ENCODE peak calls at places on chromosomes 7 and 10, in ten cellular contexts. J is pancreas, F is transverse colon, B is A549, D is GM12864, I is kidney, H is OCI-LY7, E is AG04450, X is sigmoid colon, T is fibroblast of the aortic adventitia. V is an unnamed sample.

GRCh38 chr10:58438340-58438739 is 53.1 kb downstream of the TFAM start:
- DNase-seq in H (no peak), I (no peak), B (no peak), T (peak), X (no peak), D (no peak), J (no peak), F (no peak), E (no peak), V (no peak)

GRCh38 chr10:86663046-86663345 is 5.3 kb upstream of the LDB3 start:
- DNase-seq in F (no peak), H (no peak), E (no peak), D (no peak), T (no peak), B (no peak), J (no peak), I (peak), X (no peak), V (peak)

GRCh38 chr10:98430427-98430826 is 15.4 kb upstream of the PYROXD2 start:
- DNase-seq in T (no peak), B (no peak), F (no peak), I (no peak), E (no peak), J (no peak), H (no peak), X (no peak), D (no peak), V (no peak)

GRCh38 chr10:82981137-82981723 is 1106.2 kb downstream of the NRG3 start:
- DNase-seq in D (no peak), I (no peak), T (peak), F (no peak), J (no peak), B (no peak), E (peak), H (no peak), X (no peak), V (no peak)

GRCh38 chr7:98877146-98877545 is 1.2 kb upstream of the TRRAP start:
- DNase-seq in D (no peak), I (no peak), E (no peak), H (no peak), J (no peak), T (no peak), F (no peak), X (no peak), B (no peak), V (no peak)

GRCh38 chr10:62763155-62763554 is 41.4 kb upstream of the ADO start:
- DNase-seq in X (no peak), D (no peak), T (peak), B (no peak), F (no peak), J (no peak), E (no peak), I (no peak), H (no peak), V (no peak)

GRCh38 chr7:52161483-52161882 is 844.9 kb upstream of the COBL start:
- DNase-seq in D (no peak), I (no peak), J (no peak), B (no peak), H (no peak), F (no peak), X (no peak), T (no peak), E (no peak), V (no peak)

GRCh38 chr10:27197980-27198645 is 42.5 kb downstream of the ACBD5 start:
- DNase-seq in E (no peak), J (no peak), T (peak), I (no peak), F (no peak), X (no peak), H (no peak), B (no peak), D (no peak), V (no peak)

GRCh38 chr10:117132751-117133231 is 5.3 kb downstream of the VAX1 start:
- DNase-seq in J (no peak), I (no peak), D (no peak), X (no peak), H (no peak), F (no peak), E (no peak), T (no peak), B (no peak), V (peak)

GRCh38 chr10:100969175-100970075 is at the start of gene SEMA4G:
- DNase-seq in T (peak), I (peak), D (no peak), F (peak), H (peak), E (no peak), X (peak), B (peak), J (peak), V (peak)

GRCh38 chr10:79159785-79160184 is 91.0 kb downstream of the ZMIZ1 start:
- DNase-seq in I (no peak), B (no peak), J (no peak), H (no peak), E (no peak), X (peak), D (no peak), F (no peak), T (peak), V (no peak)

GRCh38 chr10:209357-209756 is 74.1 kb downstream of the ZMYND11 start:
- DNase-seq in F (no peak), X (no peak), E (no peak), H (no peak), J (no peak), D (no peak), I (no peak), T (peak), B (no peak), V (no peak)

GRCh38 chr7:155868955-155869783 is 56.9 kb upstream of the SHH start:
- DNase-seq in H (no peak), X (peak), J (no peak), I (no peak), F (no peak), B (no peak), T (no peak), E (no peak), D (no peak), V (no peak)

GRCh38 chr7:128121731-128122576 is 90.7 kb upstream of the LRRC4 start:
- DNase-seq in H (no peak), X (no peak), F (no peak), D (no peak), I (peak), J (no peak), E (no peak), T (peak), B (no peak), V (no peak)

GRCh38 chr7:5677538-5678294 is 103.7 kb downstream of the RNF216 start:
- DNase-seq in H (peak), T (peak), J (no peak), X (peak), F (peak), I (peak), B (peak), E (peak), D (no peak), V (peak)

GRCh38 chr7:39336457-39336856 is 229.7 kb upstream of the YAE1 start:
- DNase-seq in J (no peak), B (no peak), T (no peak), D (no peak), I (no peak), E (no peak), X (no peak), F (no peak), H (no peak), V (no peak)

GRCh38 chr7:158075633-158076001 is 512.0 kb downstream of the PTPRN2 start:
- DNase-seq in F (no peak), J (no peak), E (no peak), I (peak), B (no peak), D (no peak), X (no peak), H (no peak), T (no peak), V (peak)

GRCh38 chr10:26432938-26433337 is 5.2 kb upstream of the APBB1IP start:
- DNase-seq in T (peak), I (no peak), F (no peak), E (no peak), H (no peak), J (no peak), X (no peak), D (no peak), B (no peak), V (no peak)

GRCh38 chr7:91357929-91358328 is 93.7 kb downstream of the FZD1 start:
- DNase-seq in B (no peak), X (no peak), F (no peak), E (no peak), I (no peak), T (peak), D (no peak), H (no peak), J (no peak), V (no peak)

GRCh38 chr10:123007558-123008378 is 827 bp downstream of the IKZF5 start:
- DNase-seq in T (peak), D (peak), E (peak), I (no peak), B (peak), J (no peak), H (peak), F (peak), X (peak), V (peak)

GRCh38 chr10:124377101-124377500 is 41.6 kb downstream of the OAT start:
- DNase-seq in I (no peak), T (no peak), H (no peak), B (no peak), X (peak), J (no peak), D (no peak), E (no peak), F (no peak), V (peak)

GRCh38 chr10:43854042-43854441 is 205.4 kb upstream of the ZNF32 start:
- DNase-seq in X (no peak), B (no peak), J (no peak), H (no peak), I (no peak), F (no peak), E (no peak), D (no peak), T (no peak), V (no peak)

GRCh38 chr10:98321203-98321780 is 53.3 kb upstream of the LOXL4 start:
- DNase-seq in F (no peak), B (no peak), H (no peak), T (no peak), J (no peak), E (no peak), D (no peak), I (no peak), X (no peak), V (peak)

GRCh38 chr10:79178614-79179403 is 110.0 kb downstream of the ZMIZ1 start:
- DNase-seq in D (no peak), I (peak), E (peak), F (no peak), T (peak), B (no peak), J (no peak), H (no peak), X (peak), V (peak)

GRCh38 chr10:110321869-110322620 is 17.3 kb upstream of the SMNDC1 start:
- DNase-seq in J (no peak), T (no peak), B (no peak), F (no peak), H (no peak), X (no peak), E (no peak), D (no peak), I (no peak), V (no peak)

GRCh38 chr10:117533507-117534281 is 8.9 kb upstream of the EMX2 start:
- DNase-seq in D (no peak), E (no peak), T (no peak), J (no peak), I (no peak), X (peak), B (no peak), F (no peak), H (no peak), V (no peak)

GRCh38 chr10:17805921-17806577 is 3.1 kb upstream of the MRC1 start:
- DNase-seq in T (no peak), E (no peak), H (peak), B (no peak), I (no peak), X (no peak), D (no peak), F (no peak), J (no peak), V (peak)

GRCh38 chr7:133401225-133401624 is 148.3 kb downstream of the EXOC4 start:
- DNase-seq in I (no peak), D (no peak), J (no peak), F (no peak), X (no peak), B (no peak), H (no peak), T (peak), E (no peak), V (no peak)

GRCh38 chr7:101096331-101096956 is 11.2 kb downstream of the TRIM56 start:
- DNase-seq in D (no peak), F (no peak), B (no peak), E (no peak), J (no peak), T (no peak), H (no peak), I (no peak), X (no peak), V (no peak)

GRCh38 chr10:80526742-80527141 is 11.0 kb upstream of the SH2D4B start:
- DNase-seq in X (no peak), D (no peak), F (no peak), I (no peak), J (no peak), B (no peak), E (no peak), T (no peak), H (no peak), V (no peak)

GRCh38 chr10:62196528-62196927 is 72.1 kb downstream of the RTKN2 start:
- DNase-seq in H (no peak), J (no peak), E (no peak), X (no peak), T (no peak), F (no peak), D (no peak), B (no peak), I (no peak), V (no peak)

GRCh38 chr10:7671121-7671520 is 4.4 kb upstream of the ITIH5 start:
- DNase-seq in F (no peak), H (no peak), T (no peak), X (no peak), J (no peak), D (no peak), B (no peak), I (no peak), E (no peak), V (no peak)

GRCh38 chr10:132058111-132058745 is 7.5 kb upstream of the JAKMIP3 start:
- DNase-seq in X (peak), J (no peak), D (no peak), I (no peak), F (no peak), E (no peak), T (no peak), H (no peak), B (no peak), V (peak)

GRCh38 chr10:94902080-94902479 is 36.4 kb upstream of the CYP2C9 start:
- DNase-seq in I (no peak), H (no peak), D (no peak), T (no peak), F (no peak), J (no peak), E (no peak), X (no peak), B (no peak), V (no peak)

DNA sequence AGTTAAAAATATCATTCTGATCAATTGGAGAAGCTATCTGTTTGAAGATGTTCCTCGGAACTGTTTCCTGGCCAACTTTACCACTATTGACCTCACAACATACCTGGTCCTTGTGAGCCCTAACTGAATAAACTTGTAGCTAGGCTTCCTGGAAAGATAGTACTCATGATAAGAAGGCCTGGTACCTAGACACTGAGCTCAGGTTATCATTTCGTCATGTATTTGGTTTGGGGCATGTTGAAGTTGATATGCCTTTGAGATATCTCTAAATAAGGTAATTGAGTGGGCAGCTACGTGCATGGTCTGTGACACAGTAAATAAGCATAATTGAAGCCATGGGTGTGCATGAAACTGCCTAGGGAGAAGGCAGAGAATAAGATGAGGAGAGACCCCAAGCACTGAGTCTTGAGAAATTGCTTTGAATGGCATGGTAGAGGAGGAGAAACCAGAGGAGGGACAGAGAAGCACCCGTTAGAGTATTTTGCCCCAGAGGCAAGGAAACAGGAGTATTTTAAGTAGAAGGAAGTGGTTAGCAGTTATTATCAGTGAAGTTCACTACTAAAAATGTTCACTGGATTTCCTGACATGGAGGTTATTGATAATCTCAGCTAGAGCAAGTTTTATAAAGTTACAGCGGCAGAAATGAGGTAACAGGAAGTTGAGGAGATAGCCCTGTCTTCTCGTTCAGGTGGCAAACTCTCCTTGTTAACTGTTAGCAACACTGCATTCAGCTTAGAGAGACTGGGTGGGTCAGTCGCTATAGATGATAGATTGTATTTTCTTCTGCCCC is 55.6 kb downstream of the CC2D2B start:
- DNase-seq in I (no peak), D (peak), T (no peak), H (peak), B (no peak), J (no peak), X (no peak), F (no peak), E (no peak), V (no peak)
- H3K4me3 ChIP-seq in I (no peak), D (no peak), T (no peak), H (peak), B (no peak), J (no peak), X (no peak), F (no peak), E (no peak), V (no peak)

DNA sequence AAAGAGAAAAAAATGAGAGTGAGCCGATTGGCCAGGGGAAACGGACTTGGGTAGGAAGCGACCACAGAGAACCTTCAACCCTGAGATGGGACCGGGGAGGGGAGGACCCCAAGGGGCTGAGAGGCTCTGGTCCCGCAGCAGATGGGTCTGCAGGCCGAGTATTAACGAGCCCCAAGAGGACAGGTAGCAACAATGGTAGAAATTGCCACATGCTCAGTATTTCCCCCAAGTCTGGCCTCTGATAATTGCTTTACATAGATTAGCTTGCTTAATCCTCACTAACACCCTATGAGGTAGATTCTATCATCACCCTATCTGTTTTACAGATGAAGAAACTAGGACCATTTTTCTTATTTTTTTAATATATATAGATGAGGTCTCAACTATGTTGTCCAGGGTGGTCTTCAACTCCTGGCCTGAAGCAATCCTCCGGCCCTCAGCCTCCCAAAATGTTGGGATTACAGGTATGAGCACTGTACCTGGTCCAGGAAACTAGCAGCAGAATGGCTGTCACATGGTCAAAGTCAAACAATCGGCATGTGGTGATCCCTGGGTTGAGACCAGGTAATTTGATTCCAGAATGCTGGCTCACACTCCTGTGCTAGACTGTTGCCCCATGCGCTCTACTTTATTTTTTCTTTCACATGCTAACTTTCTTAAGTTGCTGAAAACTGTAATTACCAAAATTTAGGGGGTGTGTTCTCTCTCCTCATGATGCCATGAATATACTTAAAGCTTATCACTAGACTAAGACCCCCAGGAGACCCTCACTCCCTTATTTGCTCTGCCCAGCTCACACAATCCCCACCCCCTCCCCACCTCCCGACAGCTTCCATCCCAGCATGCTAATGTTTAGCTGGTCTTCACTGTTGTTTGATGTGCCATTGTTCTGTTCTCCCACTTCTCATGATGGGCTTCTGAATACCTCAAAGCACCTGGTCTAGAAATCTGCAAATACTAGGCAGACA is 67.9 kb upstream of the AFAP1L2 start:
- DNase-seq in I (no peak), B (no peak), H (no peak), F (peak), E (no peak), J (no peak), X (no peak), T (no peak), D (no peak), V (peak)
- H3K4me3 ChIP-seq in I (no peak), B (no peak), H (no peak), F (no peak), E (no peak), J (no peak), X (no peak), T (no peak), D (no peak), V (no peak)

GRCh38 chr7:42930889-42931288 is 1.1 kb downstream of the PSMA2 start:
- DNase-seq in X (no peak), F (no peak), T (peak), J (no peak), I (no peak), H (no peak), E (no peak), D (no peak), B (no peak), V (no peak)

GRCh38 chr7:42932861-42933591 is 850 bp downstream of the MRPL32 start:
- DNase-seq in D (no peak), F (no peak), I (no peak), X (no peak), H (peak), E (no peak), B (no peak), J (no peak), T (peak), V (peak)

GRCh38 chr7:42931447-42931833 is 534 bp downstream of the PSMA2 start:
- DNase-seq in I (no peak), X (no peak), E (no peak), B (no peak), T (peak), F (no peak), D (no peak), J (no peak), H (peak), V (no peak)

GRCh38 chr7:42929449-42929848 is 2.5 kb downstream of the PSMA2 start:
- DNase-seq in X (no peak), J (no peak), I (no peak), F (no peak), T (no peak), H (no peak), D (no peak), E (no peak), B (no peak), V (no peak)

DNA sequence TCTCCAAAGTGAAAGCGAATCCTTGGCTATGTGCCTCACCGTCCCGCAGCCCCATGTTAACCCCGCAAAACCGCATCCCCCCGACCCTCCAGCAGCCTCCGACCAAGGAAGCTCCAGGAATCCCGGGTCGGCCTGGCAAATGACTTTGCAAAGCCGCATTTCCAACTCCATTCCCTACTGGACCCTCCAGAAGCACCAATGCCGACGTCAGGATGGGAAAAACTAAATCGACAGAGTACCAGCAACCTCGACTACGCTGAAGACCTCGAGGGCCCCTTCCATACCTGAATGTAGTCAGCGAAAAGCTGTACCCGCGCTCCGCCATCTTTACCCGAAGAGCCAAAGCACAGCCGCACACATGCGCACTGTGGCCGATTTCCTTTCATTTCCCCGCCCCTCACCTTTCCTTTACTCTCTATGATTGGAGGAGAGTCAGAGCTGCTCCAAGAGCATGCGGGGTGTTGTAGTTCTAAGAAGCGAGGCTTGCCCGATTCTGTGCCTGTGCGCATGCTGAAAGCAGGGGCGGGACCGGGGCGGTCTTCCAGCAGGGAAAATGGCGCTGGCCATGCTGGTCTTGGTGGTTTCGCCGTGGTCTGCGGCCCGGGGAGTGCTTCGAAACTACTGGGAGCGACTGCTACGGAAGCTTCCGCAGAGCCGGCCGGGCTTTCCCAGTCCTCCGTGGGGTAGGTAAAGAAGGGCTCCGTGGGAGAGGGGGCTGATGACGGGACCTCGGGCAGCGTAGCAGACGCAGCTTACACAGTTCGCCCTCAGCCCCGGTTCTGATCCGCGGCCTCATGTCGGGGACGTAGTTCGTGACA is at the start of the genes MRPL32 and PSMA2:
- DNase-seq in F (peak), J (peak), I (peak), E (peak), H (peak), D (peak), T (peak), X (peak), B (peak), V (peak)
- H3K4me3 ChIP-seq in F (peak), J (peak), I (peak), E (peak), H (peak), D (peak), T (peak), X (peak), B (peak), V (peak)

GRCh38 chr7:116576350-116577319 is 51.8 kb downstream of the CAV1 start:
- DNase-seq in F (no peak), E (peak), H (no peak), B (no peak), I (no peak), T (peak), J (no peak), X (no peak), D (no peak), V (no peak)
- H3K4me3 ChIP-seq in F (no peak), E (no peak), H (no peak), B (no peak), I (no peak), T (no peak), J (no peak), X (no peak), D (no peak), V (no peak)